ENCODE peak calls at places on chromosome 14, in seven cellular contexts. O is WTC11, L is mucosa of gallbladder, U is neural crest cell, E is RPMI7951, H is AG09309, A is tibial artery. G is an unnamed sample.

GRCh38 chr14:34912182-34912581 is 37.0 kb upstream of the BAZ1A start:
- DNase-seq in O (no peak), L (no peak), U (no peak), E (peak), H (no peak), A (no peak), G (no peak)

GRCh38 chr14:101004954-101005353 is 101.4 kb upstream of the RTL1 start:
- DNase-seq in O (no peak), L (peak), U (no peak), E (peak), H (peak), A (no peak), G (no peak)

GRCh38 chr14:76456891-76457586 is 81.1 kb downstream of the ESRRB start:
- DNase-seq in O (no peak), L (no peak), U (no peak), E (no peak), H (no peak), A (no peak), G (no peak)

GRCh38 chr14:105042813-105043212 is 21.9 kb upstream of the CDCA4 start:
- DNase-seq in O (no peak), L (no peak), U (no peak), E (no peak), H (no peak), A (peak), G (no peak)

GRCh38 chr14:23550131-23550826 is 1.3 kb downstream of the ZFHX2 start:
- DNase-seq in O (no peak), L (no peak), U (no peak), E (no peak), H (no peak), A (no peak), G (no peak)

GRCh38 chr14:64953310-64953654 is 10.7 kb upstream of the GPX2 start:
- DNase-seq in O (no peak), L (no peak), U (no peak), E (no peak), H (no peak), A (no peak), G (no peak)

GRCh38 chr14:32657081-32657480 is 281.6 kb upstream of the NPAS3 start:
- DNase-seq in O (no peak), L (peak), U (no peak), E (peak), H (peak), A (peak), G (peak)

GRCh38 chr14:52835122-52835903 is 43.9 kb upstream of the GNPNAT1 start:
- DNase-seq in O (no peak), L (no peak), U (no peak), E (peak), H (no peak), A (no peak), G (peak)

GRCh38 chr14:52834440-52834842 is 43.0 kb upstream of the GNPNAT1 start:
- DNase-seq in O (no peak), L (no peak), U (no peak), E (peak), H (peak), A (no peak), G (peak)

GRCh38 chr14:77426396-77426795 is 3.1 kb upstream of the NOXRED1 start:
- DNase-seq in O (no peak), L (no peak), U (no peak), E (no peak), H (no peak), A (no peak), G (no peak)

GRCh38 chr14:53842938-53843337 is 113.7 kb downstream of the BMP4 start:
- DNase-seq in O (no peak), L (peak), U (no peak), E (peak), H (peak), A (no peak), G (peak)

GRCh38 chr14:104226421-104227385 is 88.3 kb downstream of the KIF26A start:
- DNase-seq in O (peak), L (no peak), U (no peak), E (no peak), H (no peak), A (no peak), G (no peak)

GRCh38 chr14:96095581-96096476 is 56.7 kb downstream of the C14orf132 start:
- DNase-seq in O (no peak), L (peak), U (no peak), E (peak), H (no peak), A (peak), G (peak)

GRCh38 chr14:65238456-65238855 is 136.1 kb upstream of the MAX start:
- DNase-seq in O (no peak), L (no peak), U (no peak), E (peak), H (peak), A (no peak), G (peak)

GRCh38 chr14:104102282-104102914 is 16.9 kb downstream of the ASPG start:
- DNase-seq in O (no peak), L (no peak), U (no peak), E (no peak), H (no peak), A (no peak), G (no peak)

GRCh38 chr14:73358187-73358586 is 100.2 kb downstream of the NUMB start:
- DNase-seq in O (no peak), L (no peak), U (no peak), E (no peak), H (no peak), A (no peak), G (no peak)

GRCh38 chr14:77544571-77544970 is 46.0 kb upstream of the ISM2 start:
- DNase-seq in O (no peak), L (no peak), U (no peak), E (no peak), H (no peak), A (no peak), G (no peak)

GRCh38 chr14:54866588-54866987 is 36.0 kb downstream of the GCH1 start:
- DNase-seq in O (no peak), L (no peak), U (no peak), E (peak), H (no peak), A (no peak), G (no peak)

GRCh38 chr14:68716698-68717097 is 76.2 kb downstream of the ZFP36L1 start:
- DNase-seq in O (no peak), L (no peak), U (no peak), E (no peak), H (no peak), A (no peak), G (no peak)

GRCh38 chr14:98943907-98944306 is 328.1 kb downstream of the BCL11B start:
- DNase-seq in O (no peak), L (no peak), U (no peak), E (no peak), H (no peak), A (no peak), G (no peak)

GRCh38 chr14:53696217-53696965 is 260.2 kb downstream of the BMP4 start:
- DNase-seq in O (no peak), L (no peak), U (no peak), E (peak), H (no peak), A (no peak), G (peak)

GRCh38 chr14:94100847-94101246 is 9.7 kb upstream of the IFI27 start:
- DNase-seq in O (no peak), L (no peak), U (no peak), E (peak), H (no peak), A (peak), G (peak)

GRCh38 chr14:72000907-72001306 is 68.7 kb downstream of the RGS6 start:
- DNase-seq in O (no peak), L (no peak), U (no peak), E (no peak), H (no peak), A (peak), G (no peak)

GRCh38 chr14:55807536-55807935 is 227.5 kb downstream of the KTN1 start:
- DNase-seq in O (no peak), L (no peak), U (no peak), E (no peak), H (no peak), A (no peak), G (no peak)

GRCh38 chr14:79278286-79278797 is 933.0 kb downstream of the DIO2 start:
- DNase-seq in O (peak), L (no peak), U (peak), E (no peak), H (no peak), A (no peak), G (no peak)

GRCh38 chr14:52678591-52678990 is 16.8 kb downstream of the ERO1A start:
- DNase-seq in O (no peak), L (no peak), U (no peak), E (peak), H (no peak), A (no peak), G (no peak)

GRCh38 chr14:73014105-73014504 is 12.8 kb downstream of the ZFYVE1 start:
- DNase-seq in O (no peak), L (no peak), U (no peak), E (peak), H (no peak), A (no peak), G (no peak)

GRCh38 chr14:94173471-94173884 is 644 bp upstream of the PPP4R4 start:
- DNase-seq in O (peak), L (no peak), U (no peak), E (no peak), H (no peak), A (no peak), G (no peak)

GRCh38 chr14:90692826-90693225 is 123.4 kb downstream of the TTC7B start:
- DNase-seq in O (no peak), L (no peak), U (no peak), E (no peak), H (no peak), A (no peak), G (no peak)

GRCh38 chr14:100900837-100901390 is 2.6 kb downstream of the RTL1 start:
- DNase-seq in O (peak), L (peak), U (peak), E (peak), H (no peak), A (no peak), G (no peak)

GRCh38 chr14:50883827-50884197 is 12.0 kb downstream of the ABHD12B start:
- DNase-seq in O (no peak), L (no peak), U (no peak), E (no peak), H (no peak), A (no peak), G (no peak)

GRCh38 chr14:95770777-95771176 is 56.9 kb upstream of the TCL1A start:
- DNase-seq in O (no peak), L (no peak), U (no peak), E (peak), H (no peak), A (no peak), G (no peak)

GRCh38 chr14:52265248-52265647 is 2.2 kb upstream of the PTGDR start:
- DNase-seq in O (no peak), L (no peak), U (no peak), E (no peak), H (no peak), A (no peak), G (no peak)

GRCh38 chr14:58646479-58646878 is 8.7 kb downstream of the DACT1 start:
- DNase-seq in O (no peak), L (no peak), U (no peak), E (no peak), H (no peak), A (no peak), G (no peak)

GRCh38 chr14:99968156-99968920 is 96.9 kb upstream of the EVL start:
- DNase-seq in O (no peak), L (no peak), U (no peak), E (peak), H (peak), A (no peak), G (no peak)

GRCh38 chr14:95871531-95871930 is 5.1 kb upstream of the TUNAR start:
- DNase-seq in O (no peak), L (no peak), U (no peak), E (no peak), H (no peak), A (no peak), G (no peak)

GRCh38 chr14:23899788-23900187 is 53.8 kb upstream of the DHRS4 start:
- DNase-seq in O (no peak), L (no peak), U (no peak), E (no peak), H (no peak), A (no peak), G (no peak)

GRCh38 chr14:64682173-64682710 is 22.0 kb upstream of the PLEKHG3 start:
- DNase-seq in O (peak), L (peak), U (no peak), E (peak), H (peak), A (peak), G (no peak)

G was measured in A172.